ENCODE peak calls at places on chromosomes 3 and 15, in eight cellular contexts. T, D, V, P, Z, L, R and F are unnamed samples.

GRCh38 chr3:58102976-58103447 is 94.8 kb downstream of the FLNB start:
- DNase-seq in L (no peak), Z (no peak), D (no peak), P (no peak), T (no peak), V (no peak), R (no peak), F (no peak)

GRCh38 chr3:193377591-193377990 is 962 bp downstream of the ATP13A5 start:
- DNase-seq in R (no peak), Z (no peak), L (no peak), V (no peak), P (peak), D (no peak), T (no peak), F (no peak)

GRCh38 chr3:145017959-145018358 is 1046.3 kb downstream of the DIPK2A start:
- DNase-seq in Z (peak), L (no peak), P (peak), T (no peak), R (no peak), V (no peak), D (no peak), F (no peak)

GRCh38 chr3:96863129-96863740 is 48.8 kb downstream of the EPHA6 start:
- DNase-seq in P (peak), D (no peak), L (no peak), T (no peak), V (no peak), R (peak), Z (peak), F (peak)

GRCh38 chr3:139772539-139773500 is 95.0 kb upstream of the NMNAT3 start:
- DNase-seq in V (no peak), R (no peak), L (no peak), P (peak), T (no peak), D (no peak), Z (no peak), F (no peak)

GRCh38 chr15:54273928-54274327 is 295.7 kb downstream of the UNC13C start:
- DNase-seq in Z (no peak), D (no peak), R (no peak), L (no peak), T (no peak), V (no peak), P (peak), F (no peak)

GRCh38 chr15:76529911-76530310 is 193.3 kb downstream of the ISL2 start:
- DNase-seq in R (no peak), L (no peak), P (no peak), D (no peak), V (no peak), T (no peak), Z (no peak), F (no peak)

GRCh38 chr15:66823601-66824000 is 121.6 kb downstream of the SMAD6 start:
- DNase-seq in D (no peak), V (no peak), L (no peak), T (no peak), Z (no peak), P (no peak), R (no peak), F (no peak)